ENCODE peak calls at places on chromosomes 12 and 14, in four cellular contexts. B is GM04503, I is H9, M is activated gamma-delta T cell treated with Interleukin-2 at 50 U/mL for 16 hours. H is an unnamed sample.

GRCh38 chr14:25097120-25097519 is 47.2 kb upstream of the STXBP6 start:
- DNase-seq in I (no peak), M (no peak), B (no peak), H (no peak)

GRCh38 chr14:73502017-73502619 is 11.4 kb downstream of the RIOX1 start:
- DNase-seq in B (no peak), I (no peak), M (no peak), H (no peak)

GRCh38 chr12:56358836-56359532 is 923 bp downstream of the STAT2 start:
- DNase-seq in I (no peak), M (no peak), B (peak), H (no peak)

GRCh38 chr12:49825360-49825970 is 2.7 kb downstream of the NCKAP5L start:
- DNase-seq in I (no peak), B (no peak), M (no peak), H (no peak)

GRCh38 chr12:21615441-21615840 is 10.8 kb upstream of the GYS2 start:
- DNase-seq in M (no peak), I (no peak), B (no peak), H (no peak)

GRCh38 chr14:31243860-31244259 is 36.3 kb upstream of the HECTD1 start:
- DNase-seq in B (no peak), I (peak), M (no peak), H (peak)

GRCh38 chr14:66330916-66331315 is 155.3 kb upstream of the CCDC196 start:
- DNase-seq in B (peak), M (no peak), I (no peak), H (no peak)

GRCh38 chr14:63781686-63782085 is 53.8 kb upstream of the SGPP1 start:
- DNase-seq in B (no peak), I (no peak), M (no peak), H (no peak)

GRCh38 chr12:106255493-106255892 is 7.7 kb upstream of the CKAP4 start:
- DNase-seq in M (no peak), B (no peak), I (no peak), H (no peak)

GRCh38 chr12:82019533-82019932 is 260.4 kb upstream of the PPFIA2 start:
- DNase-seq in M (no peak), B (no peak), I (no peak), H (no peak)

GRCh38 chr12:92987846-92988621 is 58.9 kb upstream of the EEA1 start:
- DNase-seq in B (no peak), I (peak), M (no peak), H (no peak)

GRCh38 chr12:52091061-52091460 is 11.6 kb downstream of the SMIM41 start:
- DNase-seq in M (no peak), I (no peak), B (no peak), H (no peak)

GRCh38 chr14:49612251-49612650 is 8.2 kb downstream of the RPL36AL start:
- DNase-seq in M (no peak), B (no peak), I (no peak), H (no peak)

GRCh38 chr14:96047101-96047500 is 7.9 kb downstream of the C14orf132 start:
- DNase-seq in M (no peak), I (no peak), B (no peak), H (no peak)

GRCh38 chr14:77260631-77261030 is 10.4 kb downstream of the NGB start:
- DNase-seq in M (no peak), I (no peak), B (no peak), H (no peak)

GRCh38 chr14:34835312-34835711 is 39.8 kb downstream of the BAZ1A start:
- DNase-seq in M (no peak), B (no peak), I (no peak), H (no peak)

GRCh38 chr12:20438307-20438779 is 70.0 kb downstream of the PDE3A start:
- DNase-seq in I (no peak), M (no peak), B (no peak), H (no peak)

H was measured in colonic mucosa.